ENCODE peak calls at places on chromosomes 2 and 18, in five cellular contexts. L, X, V, R and O are unnamed samples.

GRCh38 chr2:173400760-173401159 is 46.1 kb downstream of the CDCA7 start:
- DNase-seq in L (peak; percentile 79), V (no peak), R (no peak), X (no peak), O (no peak)

GRCh38 chr2:145652992-145653545 is 1133.2 kb upstream of the ZEB2 start:
- DNase-seq in L (no peak), R (peak; percentile 39), X (peak; percentile 95), V (no peak), O (no peak)

GRCh38 chr2:225120175-225120574 is 77.9 kb upstream of the DOCK10 start:
- DNase-seq in R (no peak), V (no peak), X (peak; percentile 67), L (peak; percentile 16), O (no peak)

GRCh38 chr2:232789067-232789466 is 12.7 kb upstream of the KCNJ13 start:
- DNase-seq in X (no peak), V (no peak), L (no peak), R (no peak), O (no peak)

GRCh38 chr2:101041413-101041812 is 39.3 kb downstream of the RPL31 start:
- DNase-seq in L (no peak), R (no peak), X (no peak), V (no peak), O (no peak)

GRCh38 chr2:226583715-226584114 is 215.9 kb downstream of the IRS1 start:
- DNase-seq in X (peak; percentile 89), L (peak; percentile 83), V (no peak), R (peak; percentile 82), O (no peak)

GRCh38 chr2:27400348-27401135 is 8.8 kb downstream of the PPM1G start:
- DNase-seq in L (no peak), V (no peak), R (no peak), X (no peak), O (no peak)

GRCh38 chr18:77132369-77133050 is at the start of gene MBP:
- DNase-seq in R (peak; percentile 69), X (no peak), V (no peak), L (peak; percentile 74), O (peak; percentile 78)

GRCh38 chr2:165406053-165406628 is 63.4 kb upstream of the CSRNP3 start:
- DNase-seq in R (peak; percentile 51), X (no peak), V (peak; percentile 8), L (peak; percentile 95), O (peak; percentile 60)

GRCh38 chr2:195602687-195603086 is 54.3 kb upstream of the SLC39A10 start:
- DNase-seq in X (no peak), V (no peak), R (no peak), L (peak; percentile 47), O (no peak)

GRCh38 chr18:31976242-31976641 is 33.3 kb upstream of the TRAPPC8 start:
- DNase-seq in V (no peak), L (no peak), X (no peak), R (no peak), O (no peak)

GRCh38 chr2:8885449-8886196 is 48.2 kb upstream of the KIDINS220 start:
- DNase-seq in V (no peak), R (no peak), L (no peak), X (no peak), O (no peak)

GRCh38 chr18:8124232-8125146 is 484.7 kb upstream of the RAB12 start:
- DNase-seq in X (no peak), L (no peak), V (no peak), R (no peak), O (no peak)

GRCh38 chr2:127917916-127918315 is 32.2 kb upstream of the AMMECR1L start:
- DNase-seq in V (no peak), L (no peak), R (peak; percentile 42), X (peak; percentile 36), O (no peak)

GRCh38 chr2:7003895-7004294 is 86.7 kb downstream of the RNF144A start:
- DNase-seq in X (no peak), R (no peak), V (no peak), L (no peak), O (no peak)

GRCh38 chr18:111292-112014 is 46.9 kb upstream of the USP14 start:
- DNase-seq in L (peak; percentile 82), R (peak; percentile 78), X (peak; percentile 40), V (peak; percentile 72), O (peak; percentile 72)

GRCh38 chr18:8747440-8747937 is 42.1 kb downstream of the MTCL1 start:
- DNase-seq in R (peak; percentile 47), X (peak; percentile 96), L (no peak), V (no peak), O (no peak)

GRCh38 chr18:10304853-10305252 is 149.6 kb upstream of the APCDD1 start:
- DNase-seq in L (no peak), R (no peak), V (no peak), X (peak; percentile 79), O (no peak)

GRCh38 chr2:37350034-37350433 is 5.6 kb downstream of the QPCT start:
- DNase-seq in R (no peak), X (no peak), V (no peak), L (no peak), O (no peak)

GRCh38 chr2:215748446-215748845 is 264.9 kb downstream of the MREG start:
- DNase-seq in V (no peak), R (peak; percentile 54), X (peak; percentile 32), L (no peak), O (no peak)

GRCh38 chr2:59276033-59276432 is 1034.9 kb upstream of the FANCL start:
- DNase-seq in R (no peak), X (no peak), V (no peak), L (peak; percentile 43), O (peak; percentile 39)

GRCh38 chr2:44713170-44713569 is 228.3 kb upstream of the SIX3 start:
- DNase-seq in L (no peak), X (no peak), V (no peak), R (no peak), O (no peak)

GRCh38 chr18:75314117-75314516 is 103.5 kb downstream of the TSHZ1 start:
- DNase-seq in X (no peak), L (peak; percentile 5), R (no peak), V (no peak), O (no peak)

GRCh38 chr2:133303150-133303549 is 265.1 kb downstream of the NCKAP5 start:
- DNase-seq in X (peak; percentile 90), R (no peak), V (no peak), L (no peak), O (no peak)

GRCh38 chr2:42995752-42996422 is 203.5 kb upstream of the HAAO start:
- DNase-seq in L (no peak), V (no peak), R (no peak), X (no peak), O (no peak)

GRCh38 chr2:137002911-137003310 is 237.6 kb downstream of the THSD7B start:
- DNase-seq in R (no peak), V (no peak), X (no peak), L (peak; percentile 31), O (no peak)

DNA sequence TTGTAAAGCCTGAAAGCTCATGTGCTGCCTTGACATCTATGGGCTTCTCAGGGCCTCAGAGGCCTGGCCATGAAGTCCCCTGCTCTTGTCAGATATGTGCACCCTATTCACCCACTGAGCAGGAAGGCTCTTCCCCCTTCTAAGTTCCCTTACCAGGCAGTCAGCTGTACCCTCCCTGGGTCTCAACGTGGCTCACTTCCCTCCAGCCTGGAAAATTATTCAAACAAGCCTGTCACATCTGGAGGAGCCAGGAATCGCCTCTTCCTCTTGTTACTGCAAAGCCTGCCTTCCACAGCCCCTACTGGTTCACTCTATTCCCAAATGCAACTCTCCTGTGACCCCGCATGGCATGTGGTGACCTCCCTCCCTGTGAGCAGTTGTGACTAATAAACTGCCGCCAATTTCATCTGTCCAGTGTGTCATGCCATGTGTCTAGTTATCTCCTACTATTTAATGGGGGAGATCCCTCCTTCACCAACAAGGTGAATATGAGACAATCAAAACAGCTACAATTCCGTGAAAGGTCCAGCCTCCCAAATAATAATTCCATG is 8.4 kb upstream of the SERPINB8 start:
- DNase-seq in R (no peak), L (no peak), X (no peak), V (no peak), O (no peak)
- H3K4ac ChIP-seq in R (no peak overlapping the region), L (no peak overlapping the region), X (no peak overlapping the region), V (no peak overlapping the region), O (no peak overlapping the region)

GRCh38 chr2:237306787-237307170 is 107.2 kb downstream of the COL6A3 start:
- DNase-seq in L (no peak), X (peak; percentile 71), V (no peak), R (no peak), O (no peak)
- H3K4ac ChIP-seq in L (no peak overlapping the region), X (peak overlapping the region; percentile 99), V (no peak overlapping the region), R (no peak overlapping the region), O (no peak overlapping the region)

GRCh38 chr2:10329584-10329879 is 26.8 kb downstream of the HPCAL1 start:
- DNase-seq in X (no peak), R (no peak), V (no peak), L (no peak), O (no peak)

GRCh38 chr2:10328667-10329583 is 26.2 kb downstream of the HPCAL1 start:
- DNase-seq in L (no peak), V (no peak), X (no peak), R (no peak), O (no peak)

GRCh38 chr2:10330700-10331032 is 28.0 kb downstream of the HPCAL1 start:
- DNase-seq in R (no peak), L (no peak), V (no peak), X (no peak), O (no peak)

GRCh38 chr2:10331033-10331701 is 28.5 kb downstream of the HPCAL1 start:
- DNase-seq in L (peak; percentile 73), R (peak; percentile 96), X (no peak), V (no peak), O (peak; percentile 69)

GRCh38 chr2:10329880-10330699 is 27.4 kb downstream of the HPCAL1 start:
- DNase-seq in L (peak; percentile 65), R (peak; percentile 97), X (peak; percentile 67), V (no peak), O (no peak)
- H3K4ac ChIP-seq in L (no peak overlapping the region), R (peak overlapping the region; percentile 34), X (peak overlapping the region; percentile 56), V (no peak overlapping the region), O (no peak overlapping the region)

DNA sequence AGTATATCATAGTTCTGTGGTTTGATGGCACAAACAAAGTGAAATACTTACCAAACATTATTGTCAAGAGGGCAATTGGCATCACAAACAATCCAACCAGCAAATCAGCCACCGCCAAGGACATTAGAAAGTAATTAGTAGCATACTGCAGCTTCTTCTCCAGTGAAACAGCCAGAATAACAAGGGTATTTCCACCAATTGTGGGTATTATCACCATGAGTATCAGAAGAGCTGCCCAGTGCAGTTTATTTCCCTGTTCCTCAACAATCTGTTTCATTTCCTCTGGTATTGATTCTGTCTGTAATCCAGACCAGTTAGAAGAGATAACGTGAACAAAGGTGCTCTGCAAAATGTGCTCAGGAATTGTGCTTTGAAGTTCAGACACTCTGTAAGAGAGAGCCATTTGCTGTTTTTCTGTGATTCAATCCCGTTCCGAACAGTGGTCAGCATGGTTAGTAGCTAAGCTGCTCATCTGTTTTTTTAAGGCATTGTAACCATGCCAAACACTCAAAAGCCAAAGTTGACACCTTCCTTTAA is 1.4 kb downstream of the HTR2B start:
- DNase-seq in R (no peak), V (no peak), X (peak; percentile 28), L (peak; percentile 66), O (no peak)
- H3K4ac ChIP-seq in R (no peak overlapping the region), V (no peak overlapping the region), X (peak overlapping the region; percentile 37), L (no peak overlapping the region), O (no peak overlapping the region)

GRCh38 chr2:95115418-95115817 is 6.2 kb downstream of the MRPS5 start:
- DNase-seq in R (peak; percentile 85), L (peak; percentile 80), V (peak; percentile 47), X (peak; percentile 61), O (peak; percentile 75)

GRCh38 chr2:95121495-95122196 is at the start of gene MRPS5:
- DNase-seq in V (peak; percentile 75), R (peak; percentile 83), L (peak; percentile 76), X (peak; percentile 50), O (peak; percentile 80)

GRCh38 chr2:95122197-95122551 is 566 bp upstream of the MRPS5 start:
- DNase-seq in R (no peak), L (no peak), V (no peak), X (no peak), O (no peak)

GRCh38 chr2:95121150-95121494 is 486 bp downstream of the MRPS5 start:
- DNase-seq in L (no peak), V (no peak), R (peak; percentile 32), X (peak; percentile 17), O (no peak)
- H3K4ac ChIP-seq in L (no peak overlapping the region), V (no peak overlapping the region), R (peak overlapping the region; percentile 41), X (peak overlapping the region; percentile 97), O (no peak overlapping the region)